ENCODE peak calls at places on chromosomes 1 and 21, in four cellular contexts. U is stomach, D is heart right ventricle, M is GM23338. J is an unnamed sample.

GRCh38 chr1:40662864-40663263 is 2.6 kb downstream of the RIMS3 start:
- DNase-seq in U (no peak), D (no peak), M (no peak), J (no peak)

GRCh38 chr1:28602536-28603439 is 10.7 kb downstream of the RAB42 start:
- DNase-seq in U (peak; percentile 48), D (no peak), M (peak; percentile 90), J (no peak)

GRCh38 chr1:84928979-84929378 is 36.0 kb upstream of the LPAR3 start:
- DNase-seq in U (no peak), D (no peak), M (no peak), J (no peak)

GRCh38 chr1:100868364-100868995 is 26.2 kb downstream of the EXTL2 start:
- DNase-seq in U (no peak), D (no peak), M (peak; percentile 41), J (no peak)

GRCh38 chr1:113804421-113805255 is 7.6 kb downstream of the RSBN1 start:
- DNase-seq in U (no peak), D (no peak), M (no peak), J (no peak)

GRCh38 chr1:175833502-175833901 is 90.1 kb upstream of the TNR start:
- DNase-seq in U (no peak), D (no peak), M (no peak), J (no peak)

GRCh38 chr1:91572044-91572443 is 71.4 kb downstream of the CDC7 start:
- DNase-seq in U (no peak), D (peak; percentile 27), M (no peak), J (no peak)

GRCh38 chr1:19390901-19391595 is 78.9 kb downstream of the SLC66A1 start:
- DNase-seq in U (peak; percentile 62), D (peak; percentile 53), M (peak; percentile 55), J (no peak)

GRCh38 chr1:209405183-209405823 is 178.2 kb upstream of the CAMK1G start:
- DNase-seq in U (no peak), D (no peak), M (peak; percentile 46), J (no peak)

GRCh38 chr21:33302796-33303195 is 22.0 kb upstream of the IFNAR1 start:
- DNase-seq in U (no peak), D (no peak), M (peak; percentile 50), J (no peak)

GRCh38 chr1:21175324-21175669 is 1.4 kb downstream of the EIF4G3 start:
- DNase-seq in U (peak; percentile 49), D (no peak), M (no peak), J (no peak)

GRCh38 chr1:53763911-53764310 is 24.9 kb upstream of the GLIS1 start:
- DNase-seq in U (no peak), D (no peak), M (no peak), J (no peak)

GRCh38 chr21:45998276-45998701 is 16.7 kb downstream of the COL6A1 start:
- DNase-seq in U (peak; percentile 18), D (no peak), M (no peak), J (no peak)

GRCh38 chr1:62725255-62725654 is 37.1 kb upstream of the DOCK7 start:
- DNase-seq in U (no peak), D (no peak), M (peak; percentile 30), J (no peak)

GRCh38 chr21:42653492-42654061 is at the start of gene PDE9A:
- DNase-seq in U (no peak), D (peak; percentile 36), M (peak; percentile 80), J (no peak)

GRCh38 chr1:202171292-202172014 is 11.1 kb upstream of the PTPN7 start:
- DNase-seq in U (no peak), D (no peak), M (no peak), J (no peak)

GRCh38 chr21:44869860-44870747 is 3.4 kb downstream of the PTTG1IP start:
- DNase-seq in U (peak; percentile 59), D (peak; percentile 12), M (no peak), J (peak; percentile 81)

GRCh38 chr1:216034506-216034905 is 388.7 kb downstream of the USH2A start:
- DNase-seq in U (no peak), D (no peak), M (peak; percentile 79), J (no peak)

GRCh38 chr1:55612988-55613387 is 397.8 kb upstream of the USP24 start:
- DNase-seq in U (no peak), D (no peak), M (no peak), J (no peak)

GRCh38 chr1:177586429-177586828 is 383.4 kb downstream of the SEC16B start:
- DNase-seq in U (no peak), D (no peak), M (no peak), J (no peak)

GRCh38 chr21:31455506-31455905 is 111.4 kb upstream of the TIAM1 start:
- DNase-seq in U (no peak), D (no peak), M (no peak), J (no peak)

GRCh38 chr1:168430348-168430747 is 113.4 kb downstream of the XCL2 start:
- DNase-seq in U (no peak), D (peak; percentile 25), M (no peak), J (no peak)

GRCh38 chr1:161159915-161160248 is 582 bp downstream of the USP21 start:
- DNase-seq in U (no peak), D (no peak), M (no peak), J (no peak)

GRCh38 chr1:173444757-173445156 is 32.4 kb upstream of the PRDX6 start:
- DNase-seq in U (no peak), D (no peak), M (no peak), J (no peak)

GRCh38 chr1:93708734-93709481 is 27.3 kb upstream of the BCAR3 start:
- DNase-seq in U (peak; percentile 39), D (peak; percentile 33), M (no peak), J (no peak)

GRCh38 chr21:29181799-29182470 is 51.5 kb downstream of the MAP3K7CL start:
- DNase-seq in U (no peak), D (no peak), M (no peak), J (no peak)

GRCh38 chr1:225533238-225533637 is 105.4 kb upstream of the LBR start:
- DNase-seq in U (no peak), D (no peak), M (no peak), J (no peak)

GRCh38 chr1:56963667-56964066 is 2.1 kb downstream of the C8B start:
- DNase-seq in U (no peak), D (no peak), M (no peak), J (no peak)

GRCh38 chr1:184437306-184437705 is 50.5 kb downstream of the C1orf21 start:
- DNase-seq in U (peak; percentile 55), D (no peak), M (no peak), J (no peak)

GRCh38 chr1:173418107-173418985 is 58.8 kb upstream of the PRDX6 start:
- DNase-seq in U (no peak), D (no peak), M (no peak), J (no peak)

GRCh38 chr21:14762734-14763694 is 216.9 kb upstream of the SAMSN1 start:
- DNase-seq in U (no peak), D (no peak), M (no peak), J (no peak)

GRCh38 chr1:224644553-224645154 is 28.5 kb downstream of the CNIH3 start:
- DNase-seq in U (peak; percentile 39), D (no peak), M (peak; percentile 80), J (no peak)

GRCh38 chr1:49364676-49365075 is 588.0 kb upstream of the BEND5 start:
- DNase-seq in U (no peak), D (no peak), M (peak; percentile 45), J (no peak)

GRCh38 chr1:193542668-193543067 is 356.3 kb upstream of the B3GALT2 start:
- DNase-seq in U (no peak), D (no peak), M (peak; percentile 40), J (no peak)

GRCh38 chr1:193538004-193538355 is 351.6 kb upstream of the B3GALT2 start:
- DNase-seq in U (no peak), D (no peak), M (no peak), J (no peak)

GRCh38 chr1:193539731-193540459 is 353.5 kb upstream of the B3GALT2 start:
- DNase-seq in U (no peak), D (no peak), M (no peak), J (no peak)

GRCh38 chr1:193538690-193539089 is 352.3 kb upstream of the B3GALT2 start:
- DNase-seq in U (no peak), D (no peak), M (no peak), J (no peak)

GRCh38 chr1:193540511-193540910 is 354.1 kb upstream of the B3GALT2 start:
- DNase-seq in U (no peak), D (no peak), M (no peak), J (no peak)
- H3K4me3 ChIP-seq in U (no peak overlapping the region), D (no peak overlapping the region), M (no peak overlapping the region), J (no peak overlapping the region)

DNA sequence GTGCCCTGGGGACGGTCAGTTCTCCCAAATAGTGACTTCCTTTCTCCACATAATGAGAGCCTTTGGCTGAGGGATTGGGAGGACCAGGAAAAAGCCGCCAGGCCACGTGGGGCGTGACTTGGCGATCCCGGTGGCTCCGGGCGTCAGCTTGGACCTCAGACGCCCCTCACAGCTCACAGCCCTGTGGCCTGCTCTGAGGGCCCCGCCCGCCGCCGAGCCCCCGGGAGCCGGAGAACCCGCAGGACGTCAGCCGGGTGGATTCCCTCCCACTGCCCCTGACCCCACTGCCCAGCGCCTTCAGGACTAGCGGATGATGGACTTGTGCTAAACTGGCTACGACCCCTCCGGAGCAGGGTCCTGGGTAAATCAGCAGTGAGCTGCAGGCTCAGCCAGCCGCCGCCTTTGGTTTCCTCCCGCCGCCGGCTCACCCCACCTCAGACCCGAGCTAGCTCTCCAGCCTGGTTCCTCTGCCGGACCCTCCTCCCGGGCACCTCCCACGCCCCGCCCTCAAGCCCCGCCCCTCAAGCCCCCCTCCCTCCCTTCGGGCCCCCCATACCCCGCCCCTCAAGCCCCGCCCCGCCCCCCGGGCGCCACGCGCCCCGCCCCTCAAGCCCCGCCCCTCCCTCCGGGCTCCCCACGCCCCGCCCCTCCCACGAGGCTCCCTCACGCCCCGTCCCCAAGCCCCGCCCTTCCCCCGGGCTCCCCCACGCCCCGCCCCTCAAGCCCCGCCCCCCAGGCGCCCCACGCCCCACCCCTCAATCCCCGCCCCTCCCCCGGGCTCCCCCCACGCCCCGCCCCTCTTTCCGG is 10.0 kb upstream of the FAAP20 start:
- DNase-seq in U (peak; percentile 64), D (peak; percentile 91), M (peak; percentile 92), J (no peak)
- H3K4me1 ChIP-seq in U (peaks cover 81% of the 10 kb centered on the region), D (peaks cover 38% of the 10 kb centered on the region), M (peaks cover 10% of the 10 kb centered on the region), J (peaks cover 41% of the 10 kb centered on the region)

DNA sequence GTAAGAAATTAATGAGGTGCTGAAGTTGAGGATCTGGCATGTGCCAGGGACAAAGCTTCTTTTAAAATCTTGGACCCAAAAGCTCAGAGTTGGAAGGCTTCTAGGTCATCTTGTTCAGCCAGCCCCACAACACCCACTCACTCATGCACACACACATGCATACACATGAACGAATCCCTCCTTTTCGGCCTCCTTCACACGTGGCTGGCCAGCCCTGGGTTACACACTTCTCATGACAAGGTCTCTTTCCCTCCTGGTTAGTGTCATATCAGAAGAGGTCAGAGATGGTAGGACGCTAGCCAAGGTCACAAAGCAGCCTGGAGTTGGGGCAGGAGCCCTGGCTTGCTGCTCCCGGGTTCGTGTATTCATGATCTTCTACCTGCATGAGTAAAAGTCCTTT is 6.9 kb downstream of the DMBX1 start:
- DNase-seq in U (no peak), D (no peak), M (no peak), J (no peak)
- H3K27me3 ChIP-seq in U (peaks cover 38% of the 10 kb centered on the region), D (peaks cover 54% of the 10 kb centered on the region), M (peaks cover 95% of the 10 kb centered on the region), J (peaks cover 3% of the 10 kb centered on the region)

DNA sequence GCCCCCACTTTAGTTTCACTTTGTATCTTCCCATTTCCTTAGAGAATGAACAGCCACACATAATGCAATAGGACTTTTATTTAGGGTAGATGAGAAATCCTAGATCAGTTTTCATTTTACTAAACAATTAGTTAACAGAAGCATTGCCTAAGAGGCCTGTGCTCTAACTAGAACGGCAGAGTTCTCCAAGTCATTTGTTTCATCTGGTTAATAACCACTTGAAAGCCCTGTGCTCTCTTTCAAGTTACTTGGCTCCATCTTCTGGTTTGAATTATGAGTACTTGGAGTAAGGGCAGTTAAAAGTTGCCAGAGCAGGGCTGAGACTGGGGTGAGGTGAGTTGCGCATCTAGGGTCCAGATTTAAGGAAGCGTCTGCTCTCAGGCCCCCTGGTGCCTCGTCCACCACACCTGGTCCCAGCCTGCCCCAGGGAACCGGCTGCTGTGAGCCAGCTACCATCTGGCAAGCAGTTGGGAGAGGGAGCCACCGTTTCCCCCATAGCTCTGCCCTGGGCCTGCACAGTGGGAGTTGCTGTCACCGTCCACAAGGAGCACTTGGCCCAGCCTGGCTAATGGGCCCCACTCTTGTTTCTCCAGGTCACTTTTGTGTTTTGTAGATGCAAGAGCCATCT is 18.1 kb upstream of the SLC44A3 start:
- DNase-seq in U (no peak), D (peak; percentile 23), M (peak; percentile 67), J (no peak)
- H3K4me3 ChIP-seq in U (peak overlapping the region; percentile 14), D (no peak overlapping the region), M (no peak overlapping the region), J (peak overlapping the region; percentile 67)